ENCODE peak calls at places on chromosomes 4 and X, in six cellular contexts. F is sigmoid colon, N is uterus, W is upper lobe of left lung, I is ovary, D is IMR-90. U is an unnamed sample. For H3K4me1, the result is how much of the 10 kb centered on the place peaks cover.

GRCh38 chr4:88318751-88319350 is 34.5 kb upstream of the PPM1K start:
- DNase-seq in F (no peak), N (no peak), W (no peak), I (no peak), D (no peak), U (no peak)

GRCh38 chr4:41361831-41362646 is 105.3 kb downstream of the UCHL1 start:
- DNase-seq in F (no peak), N (no peak), W (no peak), I (no peak), D (no peak), U (peak)

GRCh38 chrX:30713061-30713525 is 59.9 kb downstream of the GK start:
- DNase-seq in F (no peak), N (peak), W (no peak), I (peak), D (peak), U (peak)

GRCh38 chrX:32599156-32599555 is 612.2 kb downstream of the DMD start:
- DNase-seq in F (no peak), N (no peak), W (no peak), I (no peak), D (no peak), U (no peak)

GRCh38 chr4:126874533-126874932 is 758.2 kb upstream of the INTU start:
- DNase-seq in F (no peak), N (no peak), W (peak), I (no peak), D (no peak), U (no peak)

GRCh38 chr4:74618659-74619058 is 173.7 kb downstream of the AREG start:
- DNase-seq in F (no peak), N (no peak), W (no peak), I (no peak), D (peak), U (no peak)

GRCh38 chrX:145825896-145826295 is 8.3 kb downstream of the SLITRK2 start:
- DNase-seq in F (no peak), N (no peak), W (no peak), I (no peak), D (no peak), U (peak)

GRCh38 chr4:38462659-38463058 is 201.3 kb upstream of the KLF3 start:
- DNase-seq in F (no peak), N (no peak), W (no peak), I (no peak), D (no peak), U (no peak)

GRCh38 chrX:149365061-149365460 is 140.0 kb downstream of the IDS start:
- DNase-seq in F (no peak), N (no peak), W (no peak), I (no peak), D (no peak), U (no peak)

GRCh38 chr4:95889662-95890061 is 49.8 kb downstream of the PDHA2 start:
- DNase-seq in F (no peak), N (no peak), W (no peak), I (no peak), D (no peak), U (no peak)

GRCh38 chr4:94507708-94508107 is 56.0 kb downstream of the PDLIM5 start:
- DNase-seq in F (no peak), N (peak), W (no peak), I (peak), D (peak), U (peak)

GRCh38 chr4:140243345-140243753 is 89.4 kb upstream of the MAML3 start:
- DNase-seq in F (no peak), N (peak), W (no peak), I (no peak), D (no peak), U (no peak)

GRCh38 chrX:47704736-47705135 is 45.8 kb upstream of the UXT start:
- DNase-seq in F (no peak), N (no peak), W (no peak), I (no peak), D (no peak), U (no peak)

GRCh38 chr4:109027016-109027500 is 264.2 kb upstream of the ETNPPL start:
- DNase-seq in F (no peak), N (no peak), W (no peak), I (no peak), D (no peak), U (no peak)

GRCh38 chr4:104447346-104447745 is 47.3 kb downstream of the CXXC4 start:
- DNase-seq in F (no peak), N (no peak), W (no peak), I (no peak), D (no peak), U (no peak)

GRCh38 chr4:87949961-87950360 is 25.6 kb upstream of the SPP1 start:
- DNase-seq in F (no peak), N (peak), W (no peak), I (no peak), D (peak), U (peak)

GRCh38 chr4:130722370-130722769 is 1626.4 kb downstream of the C4orf33 start:
- DNase-seq in F (no peak), N (no peak), W (no peak), I (no peak), D (no peak), U (no peak)

GRCh38 chr4:39233783-39234182 is 51.5 kb downstream of the WDR19 start:
- DNase-seq in F (no peak), N (no peak), W (no peak), I (no peak), D (no peak), U (no peak)

GRCh38 chr4:176433983-176434382 is 114.2 kb downstream of the SPCS3 start:
- DNase-seq in F (no peak), N (no peak), W (no peak), I (no peak), D (peak), U (no peak)

GRCh38 chr4:119081943-119082342 is 53.7 kb upstream of the MYOZ2 start:
- DNase-seq in F (no peak), N (no peak), W (no peak), I (no peak), D (no peak), U (peak)

GRCh38 chr4:28229092-28229491 is 1368.5 kb downstream of the STIM2 start:
- DNase-seq in F (no peak), N (no peak), W (no peak), I (no peak), D (peak), U (no peak)

GRCh38 chr4:96183630-96184029 is 343.7 kb downstream of the PDHA2 start:
- DNase-seq in F (no peak), N (no peak), W (no peak), I (no peak), D (no peak), U (no peak)

GRCh38 chr4:100063355-100063754 is 113.3 kb upstream of the H2AZ1 start:
- DNase-seq in F (no peak), N (no peak), W (no peak), I (no peak), D (peak), U (no peak)
- TF ChIP-seq CTCF in F (no peak), N (no peak), W (no peak), I (no peak), D (peak), U (peak)

DNA sequence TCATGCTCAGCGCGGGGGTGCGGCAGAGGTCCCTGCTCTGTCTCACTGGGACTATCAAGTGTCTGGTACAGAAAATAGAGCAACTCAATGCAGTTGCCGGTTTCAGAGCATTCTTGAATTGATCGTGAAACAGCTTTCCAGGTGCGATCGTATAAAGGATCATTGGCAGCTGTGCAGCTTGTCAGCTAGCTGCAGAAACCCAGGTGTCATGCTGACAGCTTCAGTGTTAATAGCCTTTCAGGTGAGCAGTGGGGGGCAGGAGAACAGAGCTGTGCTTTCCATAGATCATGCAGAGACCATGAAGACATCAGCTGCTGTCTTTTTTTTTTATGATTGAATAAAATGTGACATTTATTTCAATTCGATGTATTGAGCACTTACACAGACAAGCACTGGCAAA is 583.9 kb downstream of the NLGN4X start:
- DNase-seq in F (no peak), N (no peak), W (no peak), I (no peak), D (no peak), U (no peak)
- H3K4me1 ChIP-seq in F (under half), N (under half), W (under half), I (under half), D (under half), U (under half)

GRCh38 chr4:77931452-77932135 is 69.0 kb downstream of the MRPL1 start:
- DNase-seq in F (no peak), N (no peak), W (no peak), I (no peak), D (peak), U (no peak)
- TF ChIP-seq POLR2A in F (no peak), N (no peak), W (no peak), I (no peak), D (no peak), U (no peak)

DNA sequence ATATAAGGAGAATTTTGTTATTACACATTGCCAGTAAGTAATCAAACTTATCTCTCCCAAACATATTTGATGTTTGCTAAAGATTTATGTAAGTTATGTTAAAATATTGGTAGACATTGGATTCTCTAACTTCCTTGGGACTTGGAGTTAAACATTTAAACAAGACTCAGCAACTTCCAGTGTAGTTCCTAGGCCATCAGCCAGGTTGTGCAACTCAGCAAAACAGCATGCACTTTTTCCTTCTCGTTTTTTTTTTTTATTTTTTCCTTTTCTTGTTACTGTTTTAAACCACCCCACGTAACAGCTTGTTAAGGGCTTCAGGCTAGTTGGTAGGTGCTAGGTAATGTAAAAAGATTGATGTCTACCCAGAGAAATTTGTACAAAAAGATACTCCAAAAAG is 510.4 kb downstream of the ANKRD50 start:
- DNase-seq in F (peak), N (peak), W (no peak), I (peak), D (peak), U (no peak)
- TF ChIP-seq CTCF in F (peak), N (no peak), W (no peak), I (no peak), D (no peak), U (no peak)

GRCh38 chrX:118349188-118349587 is 3.3 kb downstream of the WDR44 start:
- DNase-seq in F (no peak), N (no peak), W (no peak), I (no peak), D (no peak), U (no peak)
- H3K4me1 ChIP-seq in F (under half), N (under half), W (under half), I (under half), D (under half), U (under half)

GRCh38 chr4:7842384-7843279 is 97.0 kb downstream of the AFAP1 start:
- DNase-seq in F (peak), N (peak), W (peak), I (peak), D (peak), U (peak)
- TF ChIP-seq POLR2A in F (no peak), N (no peak), W (no peak), I (no peak), D (peak), U (no peak)

DNA sequence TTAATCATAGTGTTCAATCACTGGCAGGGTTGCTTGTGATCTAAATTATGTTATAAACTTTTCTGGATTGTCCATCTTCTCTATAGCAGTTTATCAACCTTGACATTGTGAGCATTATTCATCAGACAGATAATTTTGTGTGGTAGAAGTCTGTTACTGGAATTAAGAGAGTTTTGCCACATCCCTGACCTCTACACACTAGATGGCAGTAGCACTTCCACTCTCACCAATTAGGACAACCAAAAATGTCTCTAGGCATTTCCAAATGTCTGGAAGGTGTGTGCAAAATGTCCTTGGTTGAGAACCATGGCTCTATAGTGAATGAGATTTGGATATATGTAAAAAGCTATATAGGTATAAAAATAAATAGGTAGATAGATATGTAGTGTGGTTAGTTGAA is 324.1 kb upstream of the FAM47C start:
- DNase-seq in F (no peak), N (no peak), W (no peak), I (no peak), D (no peak), U (no peak)
- TF ChIP-seq CTCF in F (no peak), N (no peak), W (no peak), I (no peak), D (no peak), U (no peak)

DNA sequence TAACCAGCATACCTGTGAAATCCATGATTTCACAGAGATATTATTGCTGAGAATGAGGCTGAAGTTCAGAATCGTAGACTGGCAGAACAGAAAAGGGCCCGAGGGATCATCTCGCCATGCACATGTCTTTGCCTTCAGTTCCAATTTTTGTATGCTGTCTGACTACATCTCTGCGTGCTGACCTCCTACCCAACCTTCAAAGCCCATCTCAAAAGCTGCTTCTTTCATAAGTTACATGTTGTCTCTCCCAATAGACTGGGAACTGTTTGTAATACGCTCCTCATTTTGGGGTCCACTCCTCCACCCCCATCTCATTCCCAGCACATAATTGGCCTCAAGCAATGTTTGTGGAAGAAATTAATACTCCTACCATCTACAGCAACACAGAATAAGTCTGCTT is 78.2 kb downstream of the RTL5 start:
- DNase-seq in F (no peak), N (no peak), W (no peak), I (no peak), D (no peak), U (no peak)
- H3K4me1 ChIP-seq in F (under half), N (under half), W (under half), I (under half), D (under half), U (under half)

GRCh38 chrX:79366556-79366887 is 612 bp downstream of the ITM2A start:
- DNase-seq in F (no peak), N (no peak), W (no peak), I (no peak), D (no peak), U (no peak)

GRCh38 chrX:79369871-79370270 is 2.7 kb upstream of the ITM2A start:
- DNase-seq in F (no peak), N (no peak), W (no peak), I (no peak), D (no peak), U (no peak)

GRCh38 chrX:79367907-79368306 is 773 bp upstream of the ITM2A start:
- DNase-seq in F (no peak), N (no peak), W (no peak), I (no peak), D (no peak), U (no peak)

GRCh38 chrX:79365591-79365990 is 1.5 kb downstream of the ITM2A start:
- DNase-seq in F (no peak), N (no peak), W (no peak), I (no peak), D (no peak), U (no peak)

GRCh38 chrX:79366888-79367749 is at the start of gene ITM2A:
- DNase-seq in F (peak), N (peak), W (peak), I (peak), D (no peak), U (peak)
- TF ChIP-seq POLR2A in F (no peak), N (peak), W (no peak), I (peak), D (no peak), U (no peak)

U was measured in adrenal gland.